ENCODE peak calls at places on chromosomes 12 and 14, in four cellular contexts. X is neuronal stem cell, E is transverse colon, S is aorta. V is an unnamed sample.

GRCh38 chr12:131818821-131819585 is 9.2 kb upstream of the MMP17 start:
- DNase-seq in X (no peak), E (no peak), S (no peak), V (no peak)

GRCh38 chr14:104315169-104315568 is 176.8 kb downstream of the KIF26A start:
- DNase-seq in X (no peak), E (no peak), S (no peak), V (no peak)

GRCh38 chr14:36511981-36512584 is 7.9 kb downstream of the NKX2-1 start:
- DNase-seq in X (no peak), E (no peak), S (no peak), V (no peak)

GRCh38 chr12:107287436-107288413 is 194.4 kb upstream of the CRY1 start:
- DNase-seq in X (no peak), E (no peak), S (no peak), V (no peak)

GRCh38 chr12:1933342-1933992 is 15.0 kb upstream of the CACNA2D4 start:
- DNase-seq in X (no peak), E (no peak), S (no peak), V (no peak)

GRCh38 chr14:72605096-72605920 is 288.6 kb downstream of the DPF3 start:
- DNase-seq in X (no peak), E (no peak), S (no peak), V (no peak)

GRCh38 chr12:114018669-114019068 is 52.5 kb upstream of the RBM19 start:
- DNase-seq in X (no peak), E (no peak), S (no peak), V (no peak)

GRCh38 chr12:76866726-76867125 is 12.1 kb downstream of the CSRP2 start:
- DNase-seq in X (peak), E (no peak), S (no peak), V (no peak)

GRCh38 chr12:109910969-109911348 is 10.9 kb downstream of the TCHP start:
- DNase-seq in X (no peak), E (no peak), S (no peak), V (no peak)

GRCh38 chr12:49867580-49868341 is 24.9 kb upstream of the BCDIN3D start:
- DNase-seq in X (no peak), E (no peak), S (no peak), V (no peak)

GRCh38 chr14:77980475-77981321 is 180.8 kb downstream of the ADCK1 start:
- DNase-seq in X (no peak), E (peak), S (no peak), V (no peak)

GRCh38 chr12:24853588-24853987 is 95.3 kb downstream of the BCAT1 start:
- DNase-seq in X (no peak), E (no peak), S (no peak), V (no peak)

GRCh38 chr12:18262514-18262913 is 1.2 kb downstream of the PIK3C2G start:
- DNase-seq in X (no peak), E (no peak), S (no peak), V (no peak)

GRCh38 chr14:69535230-69535848 is 39.3 kb downstream of the CCDC177 start:
- DNase-seq in X (peak), E (peak), S (no peak), V (peak)

GRCh38 chr12:97921957-97922722 is 459.5 kb downstream of the RMST start:
- DNase-seq in X (no peak), E (no peak), S (peak), V (no peak)

GRCh38 chr14:102212845-102213244 is 73.1 kb downstream of the WDR20 start:
- DNase-seq in X (no peak), E (no peak), S (no peak), V (no peak)

GRCh38 chr12:53659011-53659551 is 16.8 kb downstream of the ATP5MC2 start:
- DNase-seq in X (peak), E (peak), S (peak), V (peak)

GRCh38 chr12:2409656-2410265 is 357.0 kb downstream of the CACNA1C start:
- DNase-seq in X (no peak), E (no peak), S (no peak), V (no peak)

GRCh38 chr14:104530651-104531050 is 48.9 kb upstream of the C14orf180 start:
- DNase-seq in X (no peak), E (no peak), S (no peak), V (no peak)

GRCh38 chr12:55733021-55733555 is 4.3 kb upstream of the CD63 start:
- DNase-seq in X (no peak), E (no peak), S (no peak), V (no peak)

GRCh38 chr12:101343893-101344292 is 63.7 kb downstream of the ARL1 start:
- DNase-seq in X (no peak), E (no peak), S (no peak), V (no peak)

GRCh38 chr14:33516898-33517436 is 433.9 kb downstream of the EGLN3 start:
- DNase-seq in X (no peak), E (no peak), S (no peak), V (no peak)

GRCh38 chr12:95615735-95616134 is 64.5 kb upstream of the USP44 start:
- DNase-seq in X (no peak), E (no peak), S (no peak), V (no peak)

GRCh38 chr12:116887244-116887643 is 6.0 kb upstream of the HRK start:
- DNase-seq in X (no peak), E (no peak), S (no peak), V (no peak)

GRCh38 chr14:23544511-23545447 is 6.8 kb downstream of the ZFHX2 start:
- DNase-seq in X (no peak), E (peak), S (no peak), V (no peak)

GRCh38 chr14:39374846-39375245 is 57.4 kb downstream of the FBXO33 start:
- DNase-seq in X (no peak), E (no peak), S (no peak), V (no peak)

GRCh38 chr12:32083489-32083888 is 23.2 kb upstream of the BICD1 start:
- DNase-seq in X (no peak), E (no peak), S (no peak), V (no peak)

GRCh38 chr12:72315858-72316257 is 43.7 kb downstream of the TRHDE start:
- DNase-seq in X (no peak), E (no peak), S (no peak), V (peak)

GRCh38 chr12:66164349-66164821 is 5.4 kb downstream of the TMBIM4 start:
- DNase-seq in X (no peak), E (no peak), S (no peak), V (no peak)

GRCh38 chr12:114245555-114245954 is 160.4 kb downstream of the TBX5 start:
- DNase-seq in X (no peak), E (no peak), S (no peak), V (no peak)

DNA sequence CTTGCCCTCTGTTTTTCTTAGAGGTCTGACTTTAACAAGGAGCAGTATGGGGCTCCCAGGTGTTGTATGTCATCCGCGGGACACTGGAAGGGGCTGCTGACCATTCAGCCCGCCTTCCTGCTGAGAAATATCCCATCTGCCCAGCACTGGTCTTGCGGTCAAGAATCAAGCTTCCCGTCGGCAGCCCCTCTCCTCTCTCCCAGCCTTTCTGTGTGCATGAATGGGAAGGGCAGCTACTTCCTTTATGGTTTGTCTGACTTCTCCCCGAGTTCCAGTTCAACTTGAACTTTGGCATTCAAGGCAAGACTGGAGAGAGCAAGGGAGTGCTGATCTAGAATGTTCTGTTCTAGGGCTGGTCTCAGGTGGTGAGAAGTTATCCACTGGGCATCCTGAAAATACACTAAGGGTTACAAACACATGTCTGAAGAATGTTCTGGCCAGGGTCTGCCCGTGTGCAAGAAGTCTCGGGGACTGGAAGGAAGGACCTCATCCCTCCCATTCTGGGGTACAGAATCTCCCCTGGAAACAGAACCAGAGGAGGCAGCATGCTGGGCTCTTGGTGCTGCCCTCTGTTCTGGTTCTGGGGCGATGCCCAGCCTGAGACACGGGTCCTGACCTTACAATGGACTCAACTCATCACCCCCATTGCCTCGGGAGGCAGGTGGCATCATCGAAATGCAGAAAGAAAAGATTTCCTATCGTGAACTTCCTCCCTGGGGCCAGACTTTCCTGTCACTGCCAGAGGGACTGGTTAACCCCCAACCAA is 51.7 kb downstream of the PSMA6 start:
- DNase-seq in X (no peak), E (no peak), S (no peak), V (no peak)
- H3K27ac ChIP-seq in X (no peak), E (peak), S (peak), V (no peak)

GRCh38 chr14:61281911-61282310 is 773 bp upstream of the TMEM30B start:
- DNase-seq in X (no peak), E (no peak), S (no peak), V (no peak)
- H3K27ac ChIP-seq in X (no peak), E (peak), S (no peak), V (no peak)

GRCh38 chr12:57609781-57610552 is 1.3 kb upstream of the ARHGEF25 start:
- DNase-seq in X (no peak), E (no peak), S (no peak), V (no peak)
- H3K27ac ChIP-seq in X (no peak), E (peak), S (peak), V (peak)

DNA sequence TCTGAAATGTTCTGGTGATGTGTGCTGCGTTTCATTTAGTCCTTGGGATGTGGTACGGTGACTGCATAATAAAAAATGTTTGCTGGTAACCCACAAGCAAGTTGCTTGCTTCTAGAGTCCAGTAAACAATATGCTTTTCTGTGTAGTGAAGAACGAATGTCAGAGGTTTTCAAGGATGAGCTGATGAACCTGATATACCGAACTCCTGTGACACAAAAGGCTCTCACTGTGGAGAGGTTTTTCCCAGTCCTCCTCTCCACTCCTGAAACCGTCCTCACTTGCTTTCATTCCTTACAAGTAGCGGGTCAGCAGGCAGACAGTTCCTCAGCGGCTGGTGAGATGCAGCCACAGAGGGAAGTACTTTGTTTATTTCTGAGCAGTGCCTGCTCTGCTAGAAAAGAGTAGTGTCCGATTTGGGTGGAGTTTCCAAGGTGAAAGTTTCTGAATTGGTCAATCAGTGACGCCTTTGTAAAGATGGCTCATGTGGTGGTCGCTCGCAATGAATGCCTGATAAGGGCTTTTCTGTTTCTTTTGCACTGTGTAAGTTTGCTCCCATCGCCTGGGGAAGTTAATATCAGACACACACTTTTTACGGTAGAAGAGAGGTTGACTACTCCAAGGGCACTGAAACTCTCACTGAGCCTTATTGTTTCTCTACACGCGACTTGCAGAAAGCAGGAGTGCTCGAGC is 3.0 kb downstream of the ETV6 start:
- DNase-seq in X (no peak), E (peak), S (peak), V (no peak)
- H3K27ac ChIP-seq in X (no peak), E (peak), S (peak), V (peak)

DNA sequence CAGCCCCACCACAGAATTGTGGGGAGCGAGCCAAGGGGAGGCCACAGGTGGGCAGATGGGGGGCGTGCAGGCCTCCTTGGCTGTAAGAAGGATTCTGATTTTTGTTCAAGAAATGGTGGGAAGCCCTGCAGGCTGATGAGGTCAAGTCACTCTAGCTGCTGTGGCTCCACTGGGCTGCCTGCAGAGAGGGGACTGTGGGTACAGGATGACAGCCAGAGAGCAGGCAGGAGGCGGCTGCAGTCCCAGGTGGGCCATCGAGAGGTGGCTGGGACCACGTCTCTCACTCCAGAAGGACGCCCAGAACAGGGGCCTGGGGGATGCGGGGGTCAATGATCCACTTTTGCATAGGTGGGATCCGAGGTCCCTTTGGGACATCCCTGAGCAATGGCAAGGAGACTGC is 9.1 kb downstream of the NCOR2 start:
- DNase-seq in X (no peak), E (no peak), S (peak), V (no peak)
- H3K27ac ChIP-seq in X (no peak), E (no peak), S (no peak), V (no peak)

GRCh38 chr12:112183141-112183581 is 57.8 kb downstream of the TRAFD1 start:
- DNase-seq in X (no peak), E (no peak), S (no peak), V (no peak)

GRCh38 chr12:112182499-112182898 is 57.1 kb downstream of the TRAFD1 start:
- DNase-seq in X (no peak), E (no peak), S (no peak), V (peak)

GRCh38 chr12:112184056-112184887 is 58.9 kb downstream of the TRAFD1 start:
- DNase-seq in X (no peak), E (no peak), S (no peak), V (no peak)

GRCh38 chr12:112185093-112185923 is 59.9 kb downstream of the TRAFD1 start:
- DNase-seq in X (no peak), E (no peak), S (no peak), V (no peak)

DNA sequence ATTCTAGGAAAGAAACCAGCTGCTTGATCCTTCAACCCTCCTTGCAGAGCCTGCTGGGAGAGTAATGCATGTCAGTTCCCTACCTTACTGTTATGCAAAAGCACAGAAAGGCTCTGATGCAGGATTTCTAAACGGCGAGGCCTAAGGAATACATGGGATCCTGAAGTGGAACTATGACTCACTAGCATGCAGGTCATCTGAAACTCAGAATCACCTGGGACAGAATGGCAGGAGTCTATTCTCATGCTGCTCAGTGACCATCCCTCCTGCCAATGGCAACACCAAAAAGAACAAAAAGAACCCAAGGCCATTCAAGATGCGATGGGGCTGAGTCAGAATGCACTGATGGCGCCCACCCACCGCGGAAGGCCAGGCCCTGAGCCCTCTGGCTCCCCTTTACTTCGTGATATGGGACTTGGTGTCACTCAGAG is 58.2 kb downstream of the TRAFD1 start:
- DNase-seq in X (no peak), E (no peak), S (no peak), V (no peak)
- H3K27ac ChIP-seq in X (no peak), E (no peak), S (no peak), V (peak)

DNA sequence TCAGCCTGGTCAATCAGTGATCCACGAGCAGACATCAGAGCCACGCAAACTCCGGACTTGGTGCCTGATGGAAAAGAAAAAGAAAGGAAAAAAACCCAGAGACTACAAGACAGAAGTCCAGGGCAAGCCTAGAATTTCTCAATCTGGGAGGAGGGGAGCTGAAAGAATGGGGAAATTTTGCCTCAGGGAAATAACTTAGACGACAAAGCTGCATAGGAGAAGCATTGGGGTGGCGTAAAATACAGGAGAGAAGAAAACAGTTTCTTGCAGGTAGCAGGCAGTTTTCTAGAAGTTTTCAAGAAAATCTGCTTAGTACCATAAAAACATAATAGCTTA is 2.6 kb upstream of the SLC11A2 start:
- DNase-seq in X (no peak), E (no peak), S (no peak), V (no peak)
- H3K27ac ChIP-seq in X (no peak), E (no peak), S (no peak), V (no peak)

V was measured in caudate nucleus.